ENCODE peak calls at places on chromosomes 5 and 9, in nine cellular contexts. L is dorsolateral prefrontal cortex; I is Peyer's patch; H is small intestine; T is mammary epithelial cell; B is left lung; S is CD8-positive, alpha-beta T cell; Y is tibial nerve; D is PC-9. X is an unnamed sample.

GRCh38 chr5:159697536-159697935 is 218.7 kb upstream of the ADRA1B start:
- DNase-seq in S (no peak), B (no peak), Y (no peak), L (no peak), I (no peak), T (peak), D (no peak), H (no peak), X (no peak)

GRCh38 chr5:78566747-78567449 is 81.7 kb downstream of the LHFPL2 start:
- DNase-seq in T (peak), Y (no peak), S (no peak), D (no peak), B (no peak), L (no peak), I (no peak), H (peak), X (no peak)

GRCh38 chr9:34701023-34701768 is 8.7 kb downstream of the CCL21 start:
- DNase-seq in S (peak), I (peak), L (peak), B (peak), T (peak), H (peak), Y (peak), D (no peak), X (peak)

GRCh38 chr5:41876678-41877077 is 6.5 kb upstream of the OXCT1 start:
- DNase-seq in T (no peak), D (no peak), L (no peak), S (no peak), H (no peak), Y (no peak), B (no peak), I (no peak), X (no peak)

GRCh38 chr5:95878417-95879323 is 56.1 kb upstream of the GLRX start:
- DNase-seq in S (no peak), T (peak), Y (no peak), B (no peak), H (no peak), D (no peak), L (no peak), I (no peak), X (no peak)

GRCh38 chr5:133952729-133953567 is 15.5 kb downstream of the C5orf15 start:
- DNase-seq in B (no peak), S (no peak), T (no peak), L (peak), Y (peak), D (no peak), I (peak), H (peak), X (no peak)

GRCh38 chr5:74169704-74170103 is 470.8 kb downstream of the ENC1 start:
- DNase-seq in D (no peak), B (no peak), I (no peak), Y (no peak), S (no peak), T (no peak), L (no peak), H (no peak), X (no peak)

GRCh38 chr5:45060686-45061085 is 251.9 kb downstream of the MRPS30 start:
- DNase-seq in T (no peak), H (no peak), S (no peak), B (no peak), D (no peak), L (no peak), Y (no peak), I (no peak), X (no peak)

GRCh38 chr5:138506370-138507113 is 36.5 kb downstream of the ETF1 start:
- DNase-seq in L (no peak), D (no peak), I (no peak), S (no peak), H (no peak), Y (no peak), B (no peak), T (no peak), X (no peak)

GRCh38 chr5:52853573-52854163 is 66.0 kb downstream of the ITGA1 start:
- DNase-seq in T (no peak), B (no peak), L (no peak), Y (no peak), H (no peak), D (no peak), S (no peak), I (no peak), X (no peak)

GRCh38 chr5:132138260-132138659 is 64.7 kb downstream of the CSF2 start:
- DNase-seq in Y (no peak), S (no peak), L (no peak), T (peak), D (no peak), I (no peak), B (no peak), H (no peak), X (no peak)

GRCh38 chr9:106860731-106861584 is 2.0 kb upstream of the ZNF462 start:
- DNase-seq in Y (peak), D (no peak), I (no peak), S (no peak), B (no peak), H (peak), L (no peak), T (peak), X (peak)

GRCh38 chr5:73387630-73388370 is 60.8 kb downstream of the FOXD1 start:
- DNase-seq in L (no peak), H (peak), B (no peak), I (peak), D (no peak), Y (no peak), S (peak), T (peak), X (no peak)

GRCh38 chr5:175590471-175590881 is 67.4 kb upstream of the HRH2 start:
- DNase-seq in B (peak), H (no peak), S (no peak), D (peak), Y (no peak), I (no peak), T (peak), L (no peak), X (no peak)

GRCh38 chr5:125412561-125413535 is 666.4 kb upstream of the ZNF608 start:
- DNase-seq in L (peak), I (peak), D (peak), Y (peak), B (peak), H (peak), T (peak), S (no peak), X (peak)

GRCh38 chr9:70409800-70410199 is 4.7 kb downstream of the KLF9 start:
- DNase-seq in B (no peak), S (no peak), I (no peak), L (no peak), T (no peak), D (no peak), Y (no peak), H (no peak), X (no peak)

GRCh38 chr9:97907051-97907450 is 15.2 kb downstream of the TRMO start:
- DNase-seq in T (no peak), H (no peak), B (peak), L (no peak), S (no peak), Y (no peak), I (peak), D (no peak), X (no peak)

GRCh38 chr5:95392593-95393182 is 1.5 kb downstream of the FAM81B start:
- DNase-seq in I (no peak), Y (no peak), L (no peak), D (peak), H (peak), B (no peak), S (no peak), T (peak), X (no peak)

GRCh38 chr5:89073045-89073444 is 190.1 kb upstream of the MEF2C start:
- DNase-seq in H (no peak), L (no peak), T (no peak), B (no peak), I (no peak), Y (no peak), D (no peak), S (no peak), X (no peak)

GRCh38 chr5:67238191-67238590 is 41.6 kb upstream of the CD180 start:
- DNase-seq in D (no peak), Y (no peak), S (no peak), T (no peak), I (no peak), B (no peak), H (no peak), L (no peak), X (no peak)

GRCh38 chr5:41637869-41638268 is 127.5 kb upstream of the PLCXD3 start:
- DNase-seq in S (no peak), D (no peak), T (no peak), L (no peak), I (no peak), B (no peak), H (no peak), Y (no peak), X (no peak)

GRCh38 chr9:114280636-114281315 is 42.1 kb upstream of the ORM1 start:
- DNase-seq in B (peak), H (no peak), S (no peak), I (no peak), T (no peak), D (no peak), Y (no peak), L (peak), X (no peak)

GRCh38 chr5:39423331-39423751 is 1.4 kb downstream of the DAB2 start:
- DNase-seq in D (peak), T (peak), H (no peak), S (no peak), B (no peak), I (no peak), L (no peak), Y (no peak), X (no peak)

GRCh38 chr5:116629168-116629567 is 54.5 kb upstream of the SEMA6A start:
- DNase-seq in D (no peak), S (no peak), Y (no peak), I (no peak), T (no peak), L (no peak), B (no peak), H (no peak), X (no peak)

GRCh38 chr9:19199012-19199411 is 31.5 kb upstream of the DENND4C start:
- DNase-seq in Y (no peak), I (no peak), D (no peak), H (no peak), L (no peak), T (no peak), B (no peak), S (no peak), X (no peak)

GRCh38 chr5:151580858-151581257 is 10.3 kb downstream of the FAT2 start:
- DNase-seq in T (no peak), D (no peak), H (no peak), L (no peak), I (no peak), S (no peak), B (no peak), Y (no peak), X (no peak)

GRCh38 chr5:159097461-159098284 is 2.0 kb downstream of the EBF1 start:
- DNase-seq in B (no peak), L (no peak), H (no peak), Y (peak), I (peak), D (no peak), T (no peak), S (no peak), X (no peak)

GRCh38 chr9:125523681-125524080 is 183.3 kb downstream of the MAPKAP1 start:
- DNase-seq in T (no peak), H (no peak), S (no peak), I (no peak), B (no peak), L (no peak), Y (no peak), D (no peak), X (no peak)

GRCh38 chr5:76351176-76351575 is 51.9 kb upstream of the IQGAP2 start:
- DNase-seq in S (no peak), D (no peak), T (no peak), I (no peak), B (no peak), Y (no peak), L (no peak), H (no peak), X (no peak)

GRCh38 chr9:70412678-70413426 is 1.6 kb downstream of the KLF9 start:
- DNase-seq in I (peak), T (peak), H (peak), D (no peak), L (peak), S (peak), Y (peak), B (peak), X (peak)

GRCh38 chr9:136247947-136248637 is 2.5 kb upstream of the QSOX2 start:
- DNase-seq in T (no peak), I (no peak), S (no peak), H (no peak), B (no peak), Y (no peak), L (no peak), D (no peak), X (no peak)

GRCh38 chr5:166724284-166724683 is 1567.2 kb upstream of the WWC1 start:
- DNase-seq in D (no peak), H (no peak), L (no peak), S (no peak), I (no peak), B (no peak), T (no peak), Y (no peak), X (no peak)

DNA sequence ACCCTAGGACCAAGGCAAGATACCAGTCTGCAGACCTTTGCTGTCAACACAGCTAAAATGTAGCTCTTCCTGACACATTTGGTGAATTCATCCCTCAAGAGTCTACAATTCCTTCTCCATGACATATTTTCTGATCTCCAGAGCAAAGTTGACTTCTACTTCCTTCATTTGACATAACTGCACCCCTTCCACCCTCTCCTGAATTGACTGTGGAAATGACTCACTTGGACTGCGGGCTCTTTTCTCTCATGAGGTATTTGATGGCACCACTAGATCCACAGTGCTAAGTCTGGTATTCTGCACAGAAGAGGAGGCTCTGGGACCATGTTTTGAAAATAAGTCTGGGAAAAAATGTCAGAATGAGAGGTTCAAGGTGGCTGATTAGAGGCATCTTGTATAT is 338.4 kb upstream of the TRPC7 start:
- DNase-seq in Y (no peak), L (no peak), H (no peak), I (no peak), B (no peak), S (no peak), D (no peak), T (no peak), X (no peak)
- H3K27ac ChIP-seq in Y (no peak), L (no peak), H (no peak), I (no peak), B (no peak), S (no peak), D (no peak), T (no peak), X (peak)

GRCh38 chr9:127118597-127119318 is 3.7 kb downstream of the ANGPTL2 start:
- DNase-seq in B (no peak), L (no peak), H (no peak), T (no peak), S (no peak), Y (no peak), I (no peak), D (no peak), X (peak)
- H3K27ac ChIP-seq in B (no peak), L (peak), H (no peak), T (no peak), S (no peak), Y (no peak), I (no peak), D (no peak), X (peak)

DNA sequence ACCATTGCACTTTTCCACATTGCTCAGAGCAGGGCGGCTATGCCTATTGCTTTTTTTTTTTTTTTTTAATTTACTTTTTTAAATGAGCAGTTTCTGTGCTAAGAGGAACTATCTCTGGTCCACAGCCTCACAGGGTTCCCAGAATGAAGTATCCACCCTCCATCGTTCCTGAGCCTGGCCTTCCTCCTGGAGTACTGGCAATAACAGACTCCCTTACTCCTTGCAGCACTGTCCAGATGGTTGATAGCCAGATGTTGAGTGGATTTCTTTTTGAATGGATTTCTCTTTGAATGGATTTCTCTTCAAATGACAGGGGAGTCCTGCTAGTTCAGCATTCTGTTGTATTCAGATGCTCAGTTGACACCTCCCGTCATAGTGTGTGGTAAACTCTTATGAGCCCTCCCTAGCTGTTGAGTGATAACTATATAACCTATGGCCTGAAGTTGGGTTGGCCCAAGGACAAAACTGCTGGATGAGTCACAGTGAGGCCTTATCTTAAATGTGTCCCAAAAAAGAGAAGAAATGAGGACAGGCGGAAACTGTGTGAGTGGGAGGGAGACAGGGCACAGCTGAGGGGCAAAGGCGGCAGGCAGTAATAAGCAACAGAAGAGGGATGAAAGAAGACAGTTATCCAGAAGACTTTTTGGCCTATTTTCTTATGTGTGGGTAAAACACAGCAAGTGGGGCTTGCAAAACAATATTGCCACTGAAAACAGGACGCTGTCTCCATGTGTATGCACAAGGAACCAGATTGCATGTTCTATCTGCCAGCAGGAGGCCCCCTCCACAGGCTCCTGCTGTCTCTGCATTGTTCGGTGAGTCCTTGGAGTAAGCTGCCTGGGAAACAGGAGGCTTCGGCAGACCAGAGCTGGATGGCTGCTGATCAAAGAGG is 209.5 kb upstream of the S1PR3 start:
- DNase-seq in L (peak), Y (no peak), D (no peak), T (no peak), H (peak), B (no peak), I (no peak), S (no peak), X (no peak)
- H3K27ac ChIP-seq in L (no peak), Y (no peak), D (no peak), T (no peak), H (no peak), B (no peak), I (no peak), S (no peak), X (no peak)

GRCh38 chr9:128383791-128384190 is 12.6 kb downstream of the URM1 start:
- DNase-seq in T (no peak), H (no peak), D (no peak), B (no peak), Y (no peak), L (peak), I (no peak), S (no peak), X (no peak)
- H3K27ac ChIP-seq in T (no peak), H (no peak), D (no peak), B (no peak), Y (no peak), L (peak), I (no peak), S (no peak), X (no peak)

GRCh38 chr5:142697846-142698245 is 12.0 kb upstream of the FGF1 start:
- DNase-seq in T (no peak), Y (no peak), S (no peak), D (no peak), B (no peak), L (no peak), H (no peak), I (no peak), X (no peak)
- H3K27ac ChIP-seq in T (no peak), Y (peak), S (no peak), D (no peak), B (peak), L (peak), H (no peak), I (no peak), X (peak)

GRCh38 chr9:27351438-27351837 is 54.5 kb upstream of the EQTN start:
- DNase-seq in B (no peak), Y (no peak), T (no peak), L (peak), S (no peak), D (no peak), H (no peak), I (no peak), X (no peak)
- H3K27ac ChIP-seq in B (no peak), Y (no peak), T (no peak), L (peak), S (no peak), D (no peak), H (no peak), I (peak), X (peak)